ENCODE peak calls at places on chromosome 1, in eight cellular contexts. One of them, this sample, is unnamed.

GRCh38 chr1:231778009-231778719 is 151.6 kb downstream of the DISC1 start:
- DNase-seq in BJ: no peak
- DNase-seq in sigmoid colon: no peak
- DNase-seq in cardiac muscle cell: peak
- DNase-seq in astrocyte of the spinal cord: peak
- DNase-seq in heart right ventricle: peak
- DNase-seq in lower leg skin: peak
- DNase-seq in left lung: no peak
- DNase-seq in this sample: peak

GRCh38 chr1:85707267-85707989 is 805 bp downstream of the ZNHIT6 start:
- DNase-seq in BJ: no peak
- DNase-seq in left lung: no peak
- DNase-seq in astrocyte of the spinal cord: no peak
- DNase-seq in heart right ventricle: no peak
- DNase-seq in sigmoid colon: no peak
- DNase-seq in cardiac muscle cell: peak
- DNase-seq in lower leg skin: no peak
- DNase-seq in this sample: no peak

GRCh38 chr1:206556748-206557635 is 49.7 kb downstream of the RASSF5 start:
- DNase-seq in sigmoid colon: peak
- DNase-seq in heart right ventricle: peak
- DNase-seq in lower leg skin: peak
- DNase-seq in cardiac muscle cell: peak
- DNase-seq in astrocyte of the spinal cord: peak
- DNase-seq in left lung: peak
- DNase-seq in BJ: no peak
- DNase-seq in this sample: no peak

GRCh38 chr1:50974618-50974935 is 4.5 kb downstream of the CDKN2C start:
- DNase-seq in sigmoid colon: no peak
- DNase-seq in astrocyte of the spinal cord: no peak
- DNase-seq in left lung: no peak
- DNase-seq in cardiac muscle cell: no peak
- DNase-seq in lower leg skin: no peak
- DNase-seq in BJ: no peak
- DNase-seq in heart right ventricle: no peak
- DNase-seq in this sample: peak

GRCh38 chr1:174659823-174660222 is 212.1 kb downstream of the GPR52 start:
- DNase-seq in heart right ventricle: peak
- DNase-seq in astrocyte of the spinal cord: peak
- DNase-seq in cardiac muscle cell: peak
- DNase-seq in BJ: no peak
- DNase-seq in left lung: no peak
- DNase-seq in lower leg skin: no peak
- DNase-seq in sigmoid colon: no peak
- DNase-seq in this sample: peak

GRCh38 chr1:235315173-235315572 is 12.8 kb downstream of the ARID4B start:
- DNase-seq in sigmoid colon: no peak
- DNase-seq in lower leg skin: no peak
- DNase-seq in cardiac muscle cell: no peak
- DNase-seq in astrocyte of the spinal cord: no peak
- DNase-seq in BJ: no peak
- DNase-seq in heart right ventricle: no peak
- DNase-seq in left lung: peak
- DNase-seq in this sample: no peak

GRCh38 chr1:89998306-89998705 is 3.4 kb downstream of the ZNF326 start:
- DNase-seq in BJ: no peak
- DNase-seq in lower leg skin: no peak
- DNase-seq in heart right ventricle: no peak
- DNase-seq in astrocyte of the spinal cord: no peak
- DNase-seq in sigmoid colon: no peak
- DNase-seq in cardiac muscle cell: no peak
- DNase-seq in left lung: no peak
- DNase-seq in this sample: peak

GRCh38 chr1:14561014-14561693 is 37.3 kb upstream of the KAZN start:
- DNase-seq in lower leg skin: no peak
- DNase-seq in astrocyte of the spinal cord: no peak
- DNase-seq in sigmoid colon: no peak
- DNase-seq in heart right ventricle: no peak
- DNase-seq in BJ: no peak
- DNase-seq in cardiac muscle cell: no peak
- DNase-seq in left lung: no peak
- DNase-seq in this sample: peak

GRCh38 chr1:218665216-218665615 is 320.1 kb downstream of the TGFB2 start:
- DNase-seq in BJ: no peak
- DNase-seq in astrocyte of the spinal cord: peak
- DNase-seq in heart right ventricle: peak
- DNase-seq in lower leg skin: peak
- DNase-seq in sigmoid colon: peak
- DNase-seq in left lung: no peak
- DNase-seq in cardiac muscle cell: peak
- DNase-seq in this sample: peak

GRCh38 chr1:25066253-25066652 is 136.2 kb upstream of the RUNX3 start:
- DNase-seq in sigmoid colon: no peak
- DNase-seq in heart right ventricle: no peak
- DNase-seq in lower leg skin: no peak
- DNase-seq in left lung: no peak
- DNase-seq in astrocyte of the spinal cord: peak
- DNase-seq in BJ: no peak
- DNase-seq in cardiac muscle cell: peak
- DNase-seq in this sample: no peak

GRCh38 chr1:152029144-152029936 is 7.5 kb downstream of the S100A11 start:
- DNase-seq in astrocyte of the spinal cord: peak
- DNase-seq in left lung: no peak
- DNase-seq in cardiac muscle cell: peak
- DNase-seq in lower leg skin: no peak
- DNase-seq in sigmoid colon: no peak
- DNase-seq in heart right ventricle: no peak
- DNase-seq in BJ: no peak
- DNase-seq in this sample: peak

GRCh38 chr1:40389234-40389815 is 15.8 kb downstream of the SMAP2 start:
- DNase-seq in lower leg skin: no peak
- DNase-seq in sigmoid colon: no peak
- DNase-seq in BJ: no peak
- DNase-seq in left lung: no peak
- DNase-seq in cardiac muscle cell: no peak
- DNase-seq in astrocyte of the spinal cord: no peak
- DNase-seq in heart right ventricle: no peak
- DNase-seq in this sample: no peak

GRCh38 chr1:11058595-11059165 is 1.1 kb downstream of the SRM start:
- DNase-seq in lower leg skin: no peak
- DNase-seq in astrocyte of the spinal cord: no peak
- DNase-seq in left lung: no peak
- DNase-seq in sigmoid colon: no peak
- DNase-seq in BJ: no peak
- DNase-seq in heart right ventricle: no peak
- DNase-seq in cardiac muscle cell: no peak
- DNase-seq in this sample: no peak

DNA sequence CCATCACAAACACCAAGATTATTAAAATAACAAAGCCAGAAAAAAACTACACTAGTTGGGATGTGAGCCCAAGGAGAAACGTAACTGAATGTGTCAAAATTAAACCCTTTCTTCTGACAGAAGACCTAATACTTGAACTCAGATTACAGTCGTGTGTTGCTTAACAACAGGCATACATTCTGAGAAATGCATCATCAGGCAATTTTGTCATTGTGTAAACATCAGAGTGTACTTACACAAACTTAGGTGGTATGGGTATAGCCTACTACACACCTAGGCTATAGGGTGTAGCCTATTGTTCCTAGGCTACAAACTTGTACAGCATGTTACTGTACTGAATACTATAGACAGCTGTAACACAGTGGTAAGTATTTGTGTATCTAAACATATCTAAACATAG is 23.4 kb downstream of the DSTYK start:
- DNase-seq in heart right ventricle: no peak
- DNase-seq in left lung: no peak
- DNase-seq in sigmoid colon: no peak
- DNase-seq in lower leg skin: no peak
- DNase-seq in cardiac muscle cell: peak
- DNase-seq in BJ: no peak
- DNase-seq in astrocyte of the spinal cord: no peak
- DNase-seq in this sample: peak
- H3K4me3 ChIP-seq in heart right ventricle: no peak
- H3K4me3 ChIP-seq in left lung: no peak
- H3K4me3 ChIP-seq in sigmoid colon: no peak
- H3K4me3 ChIP-seq in lower leg skin: no peak
- H3K4me3 ChIP-seq in cardiac muscle cell: no peak
- H3K4me3 ChIP-seq in BJ: no peak
- H3K4me3 ChIP-seq in astrocyte of the spinal cord: no peak
- H3K4me3 ChIP-seq in this sample: no peak

DNA sequence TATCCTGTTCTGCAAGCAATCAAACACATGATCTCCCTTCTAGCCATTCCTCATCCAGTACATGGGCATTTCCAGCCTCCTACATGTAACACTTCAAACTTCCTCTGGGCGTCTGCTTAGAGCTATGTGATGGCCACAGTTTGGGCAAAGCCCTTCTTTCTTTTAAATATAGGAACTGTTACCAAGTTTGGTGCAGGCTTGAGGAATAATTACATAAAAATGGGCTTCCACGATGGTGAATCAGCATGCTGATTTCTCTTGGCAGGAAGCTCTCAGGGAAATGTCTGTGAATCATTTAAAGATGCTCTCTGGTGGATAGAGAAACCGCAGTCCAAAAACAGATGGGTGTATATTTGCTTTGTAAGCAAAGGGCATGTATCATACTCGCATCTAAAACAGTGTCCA is 176.9 kb upstream of the FMN2 start:
- DNase-seq in BJ: peak
- DNase-seq in sigmoid colon: no peak
- DNase-seq in lower leg skin: no peak
- DNase-seq in heart right ventricle: no peak
- DNase-seq in astrocyte of the spinal cord: peak
- DNase-seq in cardiac muscle cell: peak
- DNase-seq in left lung: no peak
- DNase-seq in this sample: peak
- TF ChIP-seq CTCF in BJ: peak
- TF ChIP-seq CTCF in sigmoid colon: no peak
- TF ChIP-seq CTCF in lower leg skin: no peak
- TF ChIP-seq CTCF in heart right ventricle: no peak
- TF ChIP-seq CTCF in astrocyte of the spinal cord: no peak
- TF ChIP-seq CTCF in cardiac muscle cell: no peak
- TF ChIP-seq CTCF in left lung: no peak
- TF ChIP-seq CTCF in this sample: peak

GRCh38 chr1:63920154-63921117 is 146.6 kb downstream of the ROR1 start:
- DNase-seq in astrocyte of the spinal cord: peak
- DNase-seq in cardiac muscle cell: peak
- DNase-seq in BJ: peak
- DNase-seq in lower leg skin: no peak
- DNase-seq in left lung: no peak
- DNase-seq in sigmoid colon: no peak
- DNase-seq in heart right ventricle: no peak
- DNase-seq in this sample: peak
- H3K4me3 ChIP-seq in astrocyte of the spinal cord: no peak
- H3K4me3 ChIP-seq in cardiac muscle cell: no peak
- H3K4me3 ChIP-seq in BJ: no peak
- H3K4me3 ChIP-seq in lower leg skin: no peak
- H3K4me3 ChIP-seq in left lung: no peak
- H3K4me3 ChIP-seq in sigmoid colon: no peak
- H3K4me3 ChIP-seq in heart right ventricle: no peak
- H3K4me3 ChIP-seq in this sample: no peak

GRCh38 chr1:156599811-156600210 is 1.5 kb downstream of the GPATCH4 start:
- DNase-seq in astrocyte of the spinal cord: no peak
- DNase-seq in heart right ventricle: no peak
- DNase-seq in sigmoid colon: no peak
- DNase-seq in cardiac muscle cell: no peak
- DNase-seq in BJ: no peak
- DNase-seq in lower leg skin: no peak
- DNase-seq in left lung: no peak
- DNase-seq in this sample: no peak
- TF ChIP-seq CTCF in astrocyte of the spinal cord: no peak
- TF ChIP-seq CTCF in heart right ventricle: no peak
- TF ChIP-seq CTCF in sigmoid colon: no peak
- TF ChIP-seq CTCF in cardiac muscle cell: no peak
- TF ChIP-seq CTCF in BJ: no peak
- TF ChIP-seq CTCF in lower leg skin: no peak
- TF ChIP-seq CTCF in left lung: no peak
- TF ChIP-seq CTCF in this sample: no peak

DNA sequence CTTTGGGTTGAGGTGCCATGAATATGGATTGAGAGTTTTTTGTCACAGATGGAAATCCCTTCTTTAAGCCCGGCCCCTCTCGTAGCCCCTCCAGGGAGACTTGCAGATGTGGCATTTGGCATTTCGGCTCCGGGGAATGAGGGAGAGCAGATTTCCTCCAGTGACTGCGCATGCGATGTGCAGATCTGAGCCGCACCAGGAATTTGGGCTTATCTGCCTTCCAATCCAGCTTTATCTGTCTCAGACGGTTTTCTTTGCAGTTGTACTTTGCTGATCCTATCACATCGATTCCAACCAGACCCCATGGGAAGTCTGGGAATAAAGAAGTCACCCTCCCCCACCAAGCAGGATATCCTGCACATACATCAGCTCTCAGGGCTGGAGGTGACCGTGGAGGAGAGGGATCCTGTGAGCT is 11.7 kb downstream of the KIF26B start:
- DNase-seq in sigmoid colon: no peak
- DNase-seq in left lung: no peak
- DNase-seq in heart right ventricle: no peak
- DNase-seq in lower leg skin: no peak
- DNase-seq in cardiac muscle cell: peak
- DNase-seq in BJ: no peak
- DNase-seq in astrocyte of the spinal cord: no peak
- DNase-seq in this sample: peak
- H3K4me3 ChIP-seq in sigmoid colon: peak
- H3K4me3 ChIP-seq in left lung: no peak
- H3K4me3 ChIP-seq in heart right ventricle: peak
- H3K4me3 ChIP-seq in lower leg skin: no peak
- H3K4me3 ChIP-seq in cardiac muscle cell: no peak
- H3K4me3 ChIP-seq in BJ: peak
- H3K4me3 ChIP-seq in astrocyte of the spinal cord: peak
- H3K4me3 ChIP-seq in this sample: peak

GRCh38 chr1:6099787-6100765 is 54.4 kb downstream of the KCNAB2 start:
- DNase-seq in cardiac muscle cell: no peak
- DNase-seq in BJ: no peak
- DNase-seq in astrocyte of the spinal cord: no peak
- DNase-seq in sigmoid colon: peak
- DNase-seq in lower leg skin: no peak
- DNase-seq in left lung: peak
- DNase-seq in heart right ventricle: no peak
- DNase-seq in this sample: no peak
- TF ChIP-seq CTCF in cardiac muscle cell: no peak
- TF ChIP-seq CTCF in BJ: no peak
- TF ChIP-seq CTCF in astrocyte of the spinal cord: peak
- TF ChIP-seq CTCF in sigmoid colon: no peak
- TF ChIP-seq CTCF in lower leg skin: no peak
- TF ChIP-seq CTCF in left lung: no peak
- TF ChIP-seq CTCF in heart right ventricle: peak
- TF ChIP-seq CTCF in this sample: no peak